ENCODE peak calls at places on chromosome 5, in four cellular contexts. T is AG04450, P is transverse colon, S is heart right ventricle. B is an unnamed sample.

GRCh38 chr5:136810198-136810823 is 445.0 kb upstream of the TRPC7 start:
- DNase-seq in T (peak; percentile 30), P (no peak), S (no peak), B (no peak)

GRCh38 chr5:95631991-95632675 is 12.2 kb downstream of the GPR150 start:
- DNase-seq in T (no peak), P (peak; percentile 13), S (no peak), B (no peak)

GRCh38 chr5:58455066-58455465 is 4.8 kb downstream of the PLK2 start:
- DNase-seq in T (no peak), P (no peak), S (no peak), B (no peak)

GRCh38 chr5:1383886-1384401 is 39.0 kb upstream of the CLPTM1L start:
- DNase-seq in T (no peak), P (no peak), S (no peak), B (no peak)

GRCh38 chr5:53031695-53032096 is 42.5 kb downstream of the ITGA2 start:
- DNase-seq in T (peak; percentile 86), P (no peak), S (no peak), B (no peak)

GRCh38 chr5:151345808-151346478 is 1.4 kb downstream of the SLC36A2 start:
- DNase-seq in T (no peak), P (no peak), S (no peak), B (no peak)

GRCh38 chr5:124583469-124584350 is 162.7 kb downstream of the ZNF608 start:
- DNase-seq in T (peak; percentile 66), P (peak; percentile 14), S (no peak), B (no peak)

GRCh38 chr5:98349251-98349989 is 424.0 kb upstream of the RGMB start:
- DNase-seq in T (no peak), P (no peak), S (no peak), B (no peak)

GRCh38 chr5:104184264-104184663 is 621.7 kb upstream of the NUDT12 start:
- DNase-seq in T (no peak), P (no peak), S (no peak), B (no peak)

GRCh38 chr5:83162598-83162997 is 85.3 kb downstream of the XRCC4 start:
- DNase-seq in T (no peak), P (no peak), S (no peak), B (no peak)

GRCh38 chr5:113147088-113147487 is 170.5 kb downstream of the DCP2 start:
- DNase-seq in T (peak; percentile 85), P (no peak), S (no peak), B (no peak)

GRCh38 chr5:171342362-171343111 is 33.5 kb downstream of the TLX3 start:
- DNase-seq in T (peak; percentile 32), P (peak; percentile 12), S (no peak), B (no peak)

GRCh38 chr5:178551059-178551458 is 39.1 kb downstream of the COL23A1 start:
- DNase-seq in T (no peak), P (no peak), S (no peak), B (no peak)

GRCh38 chr5:4511996-4512656 is 628.0 kb upstream of the ADAMTS16 start:
- DNase-seq in T (no peak), P (no peak), S (peak; percentile 48), B (peak; percentile 90)

GRCh38 chr5:78607864-78608263 is 40.7 kb downstream of the LHFPL2 start:
- DNase-seq in T (no peak), P (no peak), S (no peak), B (no peak)

GRCh38 chr5:57749396-57749795 is 266.8 kb upstream of the ACTBL2 start:
- DNase-seq in T (no peak), P (no peak), S (no peak), B (no peak)

DNA sequence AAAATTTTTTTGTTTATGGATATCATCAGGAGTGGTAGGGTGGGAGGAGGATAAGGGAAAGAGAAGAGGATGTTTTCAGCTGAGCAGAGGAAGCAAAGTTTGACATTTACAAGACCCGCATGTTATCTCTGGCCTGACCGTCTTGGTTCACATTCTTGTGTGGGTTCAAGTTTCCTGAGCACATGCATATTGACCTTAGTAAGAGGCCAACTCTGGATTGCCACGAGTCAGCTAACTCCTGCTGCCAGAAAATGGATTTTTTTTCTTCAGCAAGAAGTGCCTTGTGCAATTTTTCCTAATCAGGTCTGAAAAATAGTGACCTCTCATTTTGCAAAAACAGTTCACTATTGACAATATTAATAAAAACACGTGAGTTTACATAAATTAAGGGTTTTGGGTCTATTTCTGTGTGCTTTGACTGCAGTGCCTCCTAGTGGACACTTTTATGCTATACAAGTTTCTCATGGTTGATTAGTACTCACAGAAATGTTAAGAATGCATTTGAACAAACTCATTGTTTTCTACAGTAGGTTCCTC is 27.1 kb upstream of the BASP1 start:
- DNase-seq in T (peak; percentile 72), P (no peak), S (no peak), B (no peak)
- TF ChIP-seq CTCF in T (peak; percentile 86), P (peak; percentile 84), S (peak; percentile 84), B (no peak)

DNA sequence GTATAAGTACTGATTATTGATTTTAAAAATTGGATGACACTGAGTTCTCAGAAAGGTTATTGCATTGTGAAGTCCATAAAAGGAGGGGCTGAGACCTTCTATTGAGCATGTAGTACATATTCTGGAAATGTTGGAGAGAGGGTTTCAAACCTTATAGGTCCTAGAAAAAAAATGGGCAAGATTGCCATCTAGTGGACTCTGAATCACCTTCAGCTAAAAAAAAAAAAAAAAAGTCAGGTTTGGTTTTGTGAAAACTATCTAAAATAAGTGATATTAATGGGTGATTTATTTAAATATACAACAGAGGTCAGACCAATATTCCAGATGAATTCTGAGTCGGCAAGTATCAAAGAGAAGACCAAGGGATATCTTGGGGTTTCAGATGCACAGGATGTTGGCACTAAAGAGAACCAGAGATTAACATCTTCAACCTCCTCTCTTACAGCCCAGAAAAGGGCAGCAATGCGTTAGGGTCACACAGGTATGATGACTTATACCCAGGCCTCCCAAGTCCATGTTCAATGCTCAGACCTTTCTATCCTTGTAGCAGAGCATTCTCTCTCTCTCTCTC is 109.8 kb upstream of the NMUR2 start:
- DNase-seq in T (no peak), P (no peak), S (no peak), B (no peak)
- TF ChIP-seq CTCF in T (peak; percentile 51), P (no peak), S (peak; percentile 27), B (no peak)

GRCh38 chr5:147189109-147189424 is 45.8 kb upstream of the STK32A start:
- DNase-seq in T (no peak), P (no peak), S (no peak), B (no peak)
- TF ChIP-seq CTCF in T (no peak), P (no peak), S (no peak), B (no peak)

DNA sequence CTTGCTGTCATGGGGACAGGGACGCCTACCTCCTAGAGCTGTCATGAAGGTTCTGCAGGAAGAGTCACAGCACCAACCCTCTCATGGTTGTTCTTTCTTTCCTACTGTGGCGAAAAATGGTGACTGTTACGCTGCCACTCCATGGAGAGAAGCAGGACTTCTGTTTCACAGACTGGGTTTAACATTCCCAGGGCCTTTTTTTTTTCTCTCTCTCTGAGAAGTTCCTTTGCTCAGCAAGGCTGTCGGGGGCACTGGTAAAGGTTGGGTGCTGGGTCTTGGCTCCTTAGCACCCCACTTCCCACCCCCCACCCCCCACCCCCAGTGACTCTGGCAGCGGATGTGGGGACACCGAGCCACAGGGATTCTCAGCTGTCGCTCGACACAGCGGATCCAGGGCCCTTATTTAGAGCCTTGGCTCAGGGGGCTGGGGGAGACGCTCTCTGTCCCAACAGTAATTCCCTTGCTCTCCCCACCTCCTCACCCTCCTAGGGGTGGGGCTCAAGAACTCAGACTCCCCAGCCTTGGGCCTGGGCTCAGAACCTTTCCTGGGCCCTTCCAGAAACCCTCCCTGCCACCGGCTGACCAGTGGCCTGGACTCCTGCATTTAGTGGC is 34.4 kb downstream of the DUSP1 start:
- DNase-seq in T (no peak), P (no peak), S (no peak), B (no peak)
- TF ChIP-seq CTCF in T (no peak), P (no peak), S (no peak), B (no peak)

DNA sequence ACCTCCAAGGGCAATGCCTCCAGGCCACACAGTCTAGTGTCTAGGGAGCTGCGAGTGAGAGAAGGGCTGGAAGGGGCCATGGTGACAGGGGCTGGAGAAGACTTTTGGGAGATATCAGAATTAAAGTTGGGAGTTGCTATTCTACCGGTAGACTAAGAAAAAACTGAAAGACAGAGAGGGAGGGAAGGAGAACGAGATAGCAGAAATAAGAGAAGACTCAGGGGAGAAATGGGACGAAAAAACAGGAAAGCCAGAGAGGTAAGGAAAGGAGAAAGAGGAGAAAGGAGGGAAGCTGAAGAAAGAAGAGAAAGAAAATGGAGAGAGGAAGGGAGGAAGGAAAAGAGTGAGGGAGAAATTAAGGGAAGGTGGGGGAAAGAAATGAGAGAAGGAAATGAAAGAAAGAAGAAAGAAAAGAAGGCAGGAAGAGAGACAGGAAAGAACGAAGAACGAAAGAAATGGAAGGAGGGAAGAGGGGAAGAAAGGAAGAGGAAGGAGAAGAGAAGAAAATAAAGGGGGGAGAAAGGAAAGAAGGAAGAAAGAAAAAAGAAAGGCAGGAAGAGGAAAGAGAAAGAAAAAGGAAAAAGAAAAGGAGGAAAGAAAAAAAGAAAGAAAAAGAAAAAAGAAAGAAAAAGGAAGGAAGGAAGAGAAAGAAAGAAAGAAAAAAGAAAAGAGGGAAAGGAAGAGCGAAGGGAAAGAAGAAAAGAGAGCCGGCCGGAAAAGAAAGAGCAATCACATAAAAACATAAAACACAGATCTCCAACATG is 1.2 kb downstream of the EBF1 start:
- DNase-seq in T (no peak), P (no peak), S (no peak), B (no peak)
- TF ChIP-seq CTCF in T (no peak), P (no peak), S (no peak), B (no peak)

GRCh38 chr5:175484322-175484721 is 6.0 kb downstream of the SFXN1 start:
- DNase-seq in T (no peak), P (no peak), S (no peak), B (no peak)

GRCh38 chr5:175487514-175488222 is 9.3 kb downstream of the SFXN1 start:
- DNase-seq in T (no peak), P (no peak), S (no peak), B (no peak)

GRCh38 chr5:175483337-175483736 is 5.0 kb downstream of the SFXN1 start:
- DNase-seq in T (no peak), P (no peak), S (no peak), B (no peak)

GRCh38 chr5:175484824-175485223 is 6.5 kb downstream of the SFXN1 start:
- DNase-seq in T (no peak), P (no peak), S (no peak), B (no peak)

DNA sequence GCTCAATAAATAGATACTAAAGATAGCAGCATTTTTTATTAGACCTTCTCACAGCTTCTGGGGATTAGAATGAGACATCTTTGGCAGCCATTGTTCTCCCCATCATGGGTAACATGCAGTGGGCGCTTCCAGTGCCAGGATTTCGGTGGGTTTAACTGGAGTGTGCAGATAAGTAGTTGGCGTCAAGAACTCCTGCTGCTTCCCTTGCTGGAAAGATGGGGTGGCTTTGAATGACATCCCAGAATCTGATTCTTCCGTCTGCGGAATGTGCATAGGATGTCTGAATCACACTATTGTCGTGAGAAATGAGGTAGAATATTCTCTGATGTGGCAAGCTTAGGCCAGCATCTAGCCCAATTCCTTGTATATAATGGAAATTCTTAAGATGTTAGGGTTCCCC is 7.3 kb downstream of the SFXN1 start:
- DNase-seq in T (no peak), P (no peak), S (no peak), B (no peak)
- TF ChIP-seq CTCF in T (no peak), P (no peak), S (no peak), B (no peak)